ENCODE peak calls at places on chromosomes 4 and X, in nine cellular contexts. P, N, U, H, Q, T, M, C and J are unnamed samples.

GRCh38 chr4:39855909-39856512 is 121.7 kb downstream of the PDS5A start:
- DNase-seq in H (no peak), N (no peak), T (no peak), Q (no peak), M (no peak), C (peak; percentile 6), P (no peak), U (no peak), J (no peak)

GRCh38 chr4:132085105-132085504 is 1064.0 kb upstream of the PCDH10 start:
- DNase-seq in Q (no peak), U (no peak), H (no peak), M (no peak), T (no peak), C (no peak), N (no peak), P (no peak), J (no peak)

GRCh38 chr4:172147702-172148101 is 334.5 kb downstream of the GALNTL6 start:
- DNase-seq in H (no peak), C (no peak), U (no peak), M (no peak), T (no peak), N (no peak), P (no peak), Q (no peak), J (no peak)

GRCh38 chrX:139518475-139518874 is 12.1 kb upstream of the F9 start:
- DNase-seq in Q (no peak), C (no peak), M (no peak), P (no peak), T (no peak), N (no peak), H (no peak), U (no peak), J (no peak)

GRCh38 chr4:41757521-41758156 is 9.1 kb upstream of the PHOX2B start:
- DNase-seq in T (no peak), N (no peak), U (no peak), P (no peak), M (no peak), C (no peak), Q (no peak), H (no peak), J (no peak)

GRCh38 chr4:156321203-156321602 is 367.5 kb upstream of the CTSO start:
- DNase-seq in T (no peak), N (no peak), P (no peak), M (no peak), C (peak; percentile 98), H (no peak), U (no peak), Q (no peak), J (no peak)

GRCh38 chr4:148618856-148619255 is 176.6 kb upstream of the NR3C2 start:
- DNase-seq in T (no peak), H (no peak), U (no peak), M (no peak), Q (no peak), N (no peak), P (no peak), C (no peak), J (no peak)

GRCh38 chr4:166318810-166319525 is 445.9 kb downstream of the TLL1 start:
- DNase-seq in Q (no peak), P (no peak), M (no peak), C (peak; percentile 93), U (no peak), T (no peak), H (no peak), N (no peak), J (no peak)

GRCh38 chr4:39970559-39971270 is 7.0 kb downstream of the PDS5A start:
- DNase-seq in N (no peak), P (no peak), M (no peak), U (no peak), C (no peak), H (no peak), T (no peak), Q (no peak), J (no peak)

GRCh38 chr4:3858046-3858730 is 92.0 kb downstream of the ADRA2C start:
- DNase-seq in P (no peak), T (no peak), U (no peak), M (no peak), H (no peak), Q (no peak), N (no peak), C (no peak), J (no peak)